ENCODE peak calls at places on chromosomes 16 and 17, in six cellular contexts. One of them, this sample, is unnamed.

GRCh38 chr17:52170963-52171572 is 12.6 kb upstream of the CA10 start:
- DNase-seq in epithelial cell of proximal tubule: no peak
- DNase-seq in aorta: no peak
- DNase-seq in upper lobe of left lung: no peak
- DNase-seq in A549: peak; percentile 10
- DNase-seq in osteoblast: peak; percentile 41
- DNase-seq in this sample: no peak

GRCh38 chr16:11610580-11610979 is 23.9 kb upstream of the LITAF start:
- DNase-seq in epithelial cell of proximal tubule: no peak
- DNase-seq in aorta: no peak
- DNase-seq in upper lobe of left lung: no peak
- DNase-seq in A549: no peak
- DNase-seq in osteoblast: no peak
- DNase-seq in this sample: no peak

GRCh38 chr17:50872710-50873424 is 6.7 kb upstream of the TOB1 start:
- DNase-seq in epithelial cell of proximal tubule: no peak
- DNase-seq in aorta: peak; percentile 58
- DNase-seq in upper lobe of left lung: no peak
- DNase-seq in A549: no peak
- DNase-seq in osteoblast: peak; percentile 23
- DNase-seq in this sample: no peak

GRCh38 chr17:49748791-49749190 is 15.1 kb downstream of the FAM117A start:
- DNase-seq in epithelial cell of proximal tubule: peak; percentile 77
- DNase-seq in aorta: no peak
- DNase-seq in upper lobe of left lung: no peak
- DNase-seq in A549: no peak
- DNase-seq in osteoblast: no peak
- DNase-seq in this sample: no peak

GRCh38 chr17:80080081-80080480 is 21.3 kb upstream of the GAA start:
- DNase-seq in epithelial cell of proximal tubule: no peak
- DNase-seq in aorta: no peak
- DNase-seq in upper lobe of left lung: no peak
- DNase-seq in A549: no peak
- DNase-seq in osteoblast: peak; percentile 76
- DNase-seq in this sample: no peak

GRCh38 chr17:60304502-60304901 is 87.4 kb downstream of the USP32 start:
- DNase-seq in epithelial cell of proximal tubule: no peak
- DNase-seq in aorta: no peak
- DNase-seq in upper lobe of left lung: no peak
- DNase-seq in A549: no peak
- DNase-seq in osteoblast: no peak
- DNase-seq in this sample: no peak

GRCh38 chr16:82432261-82432660 is 194.5 kb upstream of the CDH13 start:
- DNase-seq in epithelial cell of proximal tubule: no peak
- DNase-seq in aorta: no peak
- DNase-seq in upper lobe of left lung: no peak
- DNase-seq in A549: no peak
- DNase-seq in osteoblast: no peak
- DNase-seq in this sample: no peak

GRCh38 chr17:64497565-64498035 is 746 bp upstream of the POLG2 start:
- DNase-seq in epithelial cell of proximal tubule: no peak
- DNase-seq in aorta: no peak
- DNase-seq in upper lobe of left lung: no peak
- DNase-seq in A549: no peak
- DNase-seq in osteoblast: no peak
- DNase-seq in this sample: no peak

GRCh38 chr17:27633312-27634025 is 2.5 kb downstream of the LGALS9 start:
- DNase-seq in epithelial cell of proximal tubule: no peak
- DNase-seq in aorta: no peak
- DNase-seq in upper lobe of left lung: no peak
- DNase-seq in A549: no peak
- DNase-seq in osteoblast: no peak
- DNase-seq in this sample: no peak

GRCh38 chr17:17091856-17092756 is 49.8 kb downstream of the MPRIP start:
- DNase-seq in epithelial cell of proximal tubule: no peak
- DNase-seq in aorta: peak; percentile 16
- DNase-seq in upper lobe of left lung: no peak
- DNase-seq in A549: no peak
- DNase-seq in osteoblast: no peak
- DNase-seq in this sample: no peak

GRCh38 chr16:21628196-21628726 is 24.1 kb downstream of the IGSF6 start:
- DNase-seq in epithelial cell of proximal tubule: peak; percentile 53
- DNase-seq in aorta: no peak
- DNase-seq in upper lobe of left lung: no peak
- DNase-seq in A549: no peak
- DNase-seq in osteoblast: peak; percentile 88
- DNase-seq in this sample: no peak

GRCh38 chr17:34616148-34616547 is 36.8 kb downstream of the TMEM132E start:
- DNase-seq in epithelial cell of proximal tubule: no peak
- DNase-seq in aorta: no peak
- DNase-seq in upper lobe of left lung: no peak
- DNase-seq in A549: no peak
- DNase-seq in osteoblast: no peak
- DNase-seq in this sample: no peak
- H3K4me3 ChIP-seq in epithelial cell of proximal tubule: no peak overlapping the region
- H3K4me3 ChIP-seq in aorta: no peak overlapping the region
- H3K4me3 ChIP-seq in upper lobe of left lung: no peak overlapping the region
- H3K4me3 ChIP-seq in A549: no peak overlapping the region
- H3K4me3 ChIP-seq in osteoblast: no peak overlapping the region
- H3K4me3 ChIP-seq in this sample: no peak overlapping the region

DNA sequence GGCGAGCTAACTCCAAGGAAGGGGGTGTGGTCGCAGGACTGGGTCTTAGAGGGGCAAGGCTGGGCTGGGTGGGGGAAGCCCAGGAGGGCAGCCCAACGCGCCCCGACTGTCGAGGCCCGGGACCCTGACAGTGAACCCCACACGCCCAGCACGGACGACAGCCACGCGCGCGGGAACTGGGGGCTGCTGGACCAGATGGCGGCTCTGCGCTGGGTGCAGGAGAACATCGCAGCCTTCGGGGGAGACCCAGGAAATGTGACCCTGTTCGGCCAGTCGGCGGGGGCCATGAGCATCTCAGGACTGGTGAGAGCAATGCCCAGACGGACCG is 12.7 kb downstream of the CES4A start:
- DNase-seq in epithelial cell of proximal tubule: no peak
- DNase-seq in aorta: no peak
- DNase-seq in upper lobe of left lung: peak; percentile 87
- DNase-seq in A549: no peak
- DNase-seq in osteoblast: no peak
- DNase-seq in this sample: no peak
- H3K4me3 ChIP-seq in epithelial cell of proximal tubule: no peak overlapping the region
- H3K4me3 ChIP-seq in aorta: no peak overlapping the region
- H3K4me3 ChIP-seq in upper lobe of left lung: peak overlapping the region; percentile 60
- H3K4me3 ChIP-seq in A549: peak overlapping the region; percentile 66
- H3K4me3 ChIP-seq in osteoblast: peak overlapping the region; percentile 45
- H3K4me3 ChIP-seq in this sample: peak overlapping the region; percentile 38

DNA sequence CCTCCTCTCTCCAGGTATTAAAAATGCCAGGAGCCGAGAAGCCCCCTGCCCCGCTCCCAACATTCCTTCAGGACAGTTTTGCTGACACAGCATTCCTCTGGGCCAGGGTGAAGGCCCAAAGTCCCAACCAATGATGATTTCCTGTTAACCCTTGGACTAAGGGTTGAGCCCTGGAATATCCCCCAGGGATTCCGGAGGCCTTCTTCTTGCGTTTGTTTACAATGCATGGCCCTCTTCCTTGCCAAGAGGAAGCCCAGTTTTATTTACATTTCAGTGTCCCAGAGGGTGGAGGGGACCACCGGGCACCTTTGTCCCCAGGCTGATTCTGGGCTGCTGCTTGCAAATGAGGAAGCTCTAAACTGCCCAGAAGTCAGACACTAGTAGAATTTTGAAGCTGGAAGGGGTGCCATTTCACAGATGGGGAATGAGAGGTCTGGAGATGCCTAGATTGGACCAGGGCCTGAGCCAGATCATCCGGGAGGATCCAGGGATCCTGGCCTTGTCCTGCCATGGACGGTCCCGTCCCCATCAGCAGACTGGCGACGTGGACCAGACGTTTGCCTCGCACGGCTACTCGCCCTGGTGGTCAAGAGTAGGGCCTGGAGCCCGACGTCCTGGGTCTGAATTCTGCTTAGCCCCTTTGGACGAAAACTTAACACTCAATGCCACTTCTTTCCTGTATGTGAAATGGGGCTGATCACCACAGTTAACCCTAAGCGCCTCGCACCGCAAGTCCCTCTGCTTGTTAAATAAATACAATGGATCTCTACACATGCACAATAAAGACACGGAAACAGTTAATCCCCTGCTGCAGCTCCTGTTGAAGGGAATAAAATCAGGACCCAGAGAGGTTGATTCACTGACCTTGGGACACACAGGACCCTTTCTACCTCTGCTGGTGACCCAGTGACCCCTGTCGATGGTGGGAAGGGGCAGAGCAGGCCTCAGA is 55.6 kb upstream of the CIBAR2 start:
- DNase-seq in epithelial cell of proximal tubule: no peak
- DNase-seq in aorta: peak; percentile 6
- DNase-seq in upper lobe of left lung: no peak
- DNase-seq in A549: no peak
- DNase-seq in osteoblast: peak; percentile 79
- DNase-seq in this sample: no peak
- H3K4me3 ChIP-seq in epithelial cell of proximal tubule: no peak overlapping the region
- H3K4me3 ChIP-seq in aorta: no peak overlapping the region
- H3K4me3 ChIP-seq in upper lobe of left lung: no peak overlapping the region
- H3K4me3 ChIP-seq in A549: no peak overlapping the region
- H3K4me3 ChIP-seq in osteoblast: no peak overlapping the region
- H3K4me3 ChIP-seq in this sample: no peak overlapping the region

DNA sequence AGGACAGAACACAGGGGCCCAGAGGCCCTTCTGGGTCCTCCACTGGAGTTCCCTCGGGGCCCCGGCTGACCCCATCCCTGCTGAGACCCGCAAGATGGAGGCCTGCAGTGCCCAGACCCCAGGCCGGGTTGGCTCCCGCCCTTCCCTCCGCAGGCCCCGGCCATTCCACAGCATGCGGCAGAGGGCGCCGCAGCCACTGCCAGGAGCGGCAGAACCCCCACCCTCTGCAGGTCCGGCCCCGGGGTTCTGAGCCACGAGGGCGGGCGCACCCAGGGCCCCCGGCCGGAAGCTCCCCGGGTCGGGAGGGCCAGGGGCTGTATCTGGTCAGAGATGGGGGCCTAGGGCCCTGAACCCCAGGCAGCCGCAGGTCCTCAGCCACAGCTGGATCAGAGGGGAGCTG is 2.4 kb upstream of the PERCC1 start:
- DNase-seq in epithelial cell of proximal tubule: no peak
- DNase-seq in aorta: no peak
- DNase-seq in upper lobe of left lung: peak; percentile 87
- DNase-seq in A549: peak; percentile 82
- DNase-seq in osteoblast: peak; percentile 98
- DNase-seq in this sample: no peak
- H3K4me3 ChIP-seq in epithelial cell of proximal tubule: no peak overlapping the region
- H3K4me3 ChIP-seq in aorta: no peak overlapping the region
- H3K4me3 ChIP-seq in upper lobe of left lung: no peak overlapping the region
- H3K4me3 ChIP-seq in A549: no peak overlapping the region
- H3K4me3 ChIP-seq in osteoblast: no peak overlapping the region
- H3K4me3 ChIP-seq in this sample: no peak overlapping the region

GRCh38 chr17:39095309-39095686 is 56.1 kb downstream of the PLXDC1 start:
- DNase-seq in epithelial cell of proximal tubule: no peak
- DNase-seq in aorta: no peak
- DNase-seq in upper lobe of left lung: no peak
- DNase-seq in A549: no peak
- DNase-seq in osteoblast: no peak
- DNase-seq in this sample: no peak

GRCh38 chr17:39097159-39097519 is 54.3 kb downstream of the PLXDC1 start:
- DNase-seq in epithelial cell of proximal tubule: no peak
- DNase-seq in aorta: no peak
- DNase-seq in upper lobe of left lung: no peak
- DNase-seq in A549: no peak
- DNase-seq in osteoblast: peak; percentile 59
- DNase-seq in this sample: no peak

GRCh38 chr17:39097537-39097936 is 53.9 kb downstream of the PLXDC1 start:
- DNase-seq in epithelial cell of proximal tubule: no peak
- DNase-seq in aorta: no peak
- DNase-seq in upper lobe of left lung: no peak
- DNase-seq in A549: no peak
- DNase-seq in osteoblast: no peak
- DNase-seq in this sample: no peak

GRCh38 chr17:39094607-39095308 is 56.7 kb downstream of the PLXDC1 start:
- DNase-seq in epithelial cell of proximal tubule: no peak
- DNase-seq in aorta: no peak
- DNase-seq in upper lobe of left lung: no peak
- DNase-seq in A549: no peak
- DNase-seq in osteoblast: peak; percentile 60
- DNase-seq in this sample: no peak

GRCh38 chr17:39096435-39097158 is 54.8 kb downstream of the PLXDC1 start:
- DNase-seq in epithelial cell of proximal tubule: no peak
- DNase-seq in aorta: no peak
- DNase-seq in upper lobe of left lung: no peak
- DNase-seq in A549: no peak
- DNase-seq in osteoblast: peak; percentile 79
- DNase-seq in this sample: no peak
- H3K4me3 ChIP-seq in epithelial cell of proximal tubule: no peak overlapping the region
- H3K4me3 ChIP-seq in aorta: no peak overlapping the region
- H3K4me3 ChIP-seq in upper lobe of left lung: no peak overlapping the region
- H3K4me3 ChIP-seq in A549: no peak overlapping the region
- H3K4me3 ChIP-seq in osteoblast: no peak overlapping the region
- H3K4me3 ChIP-seq in this sample: no peak overlapping the region

GRCh38 chr16:89314357-89314756 is 96.9 kb downstream of the ZNF778 start:
- DNase-seq in epithelial cell of proximal tubule: no peak
- DNase-seq in aorta: no peak
- DNase-seq in upper lobe of left lung: no peak
- DNase-seq in A549: no peak
- DNase-seq in osteoblast: peak; percentile 58
- DNase-seq in this sample: no peak

GRCh38 chr16:89315791-89316581 is 98.5 kb downstream of the ZNF778 start:
- DNase-seq in epithelial cell of proximal tubule: no peak
- DNase-seq in aorta: no peak
- DNase-seq in upper lobe of left lung: peak; percentile 21
- DNase-seq in A549: no peak
- DNase-seq in osteoblast: peak; percentile 98
- DNase-seq in this sample: no peak

GRCh38 chr16:89316701-89317100 is 99.2 kb downstream of the ZNF778 start:
- DNase-seq in epithelial cell of proximal tubule: no peak
- DNase-seq in aorta: no peak
- DNase-seq in upper lobe of left lung: no peak
- DNase-seq in A549: no peak
- DNase-seq in osteoblast: peak; percentile 56
- DNase-seq in this sample: no peak

GRCh38 chr16:89314858-89315257 is 97.4 kb downstream of the ZNF778 start:
- DNase-seq in epithelial cell of proximal tubule: no peak
- DNase-seq in aorta: no peak
- DNase-seq in upper lobe of left lung: no peak
- DNase-seq in A549: no peak
- DNase-seq in osteoblast: peak; percentile 63
- DNase-seq in this sample: no peak

GRCh38 chr16:89315271-89315670 is 97.8 kb downstream of the ZNF778 start:
- DNase-seq in epithelial cell of proximal tubule: no peak
- DNase-seq in aorta: no peak
- DNase-seq in upper lobe of left lung: peak; percentile 49
- DNase-seq in A549: no peak
- DNase-seq in osteoblast: no peak
- DNase-seq in this sample: no peak
- H3K4me3 ChIP-seq in epithelial cell of proximal tubule: no peak overlapping the region
- H3K4me3 ChIP-seq in aorta: no peak overlapping the region
- H3K4me3 ChIP-seq in upper lobe of left lung: no peak overlapping the region
- H3K4me3 ChIP-seq in A549: no peak overlapping the region
- H3K4me3 ChIP-seq in osteoblast: no peak overlapping the region
- H3K4me3 ChIP-seq in this sample: peak overlapping the region; percentile 21

This sample was measured in esophagus squamous epithelium.